ENCODE peak calls at places on chromosome 12, in seven cellular contexts. One of them, this sample, is unnamed.

GRCh38 chr12:112183141-112183581 is 57.8 kb downstream of the TRAFD1 start:
- DNase-seq in IMR-90: peak; percentile 83
- DNase-seq in body of pancreas: no peak
- DNase-seq in uterus: no peak
- DNase-seq in right lobe of liver: no peak
- DNase-seq in suprapubic skin: no peak
- DNase-seq in ovary: no peak
- DNase-seq in this sample: no peak

GRCh38 chr12:132078190-132078589 is 65.9 kb downstream of the DDX51 start:
- DNase-seq in body of pancreas: no peak
- DNase-seq in IMR-90: peak; percentile 91
- DNase-seq in ovary: peak; percentile 44
- DNase-seq in right lobe of liver: no peak
- DNase-seq in suprapubic skin: no peak
- DNase-seq in uterus: peak; percentile 48
- DNase-seq in this sample: peak; percentile 79

GRCh38 chr12:93526786-93527428 is 45.6 kb upstream of the SOCS2 start:
- DNase-seq in right lobe of liver: no peak
- DNase-seq in uterus: no peak
- DNase-seq in IMR-90: peak; percentile 96
- DNase-seq in suprapubic skin: no peak
- DNase-seq in ovary: no peak
- DNase-seq in body of pancreas: no peak
- DNase-seq in this sample: no peak

GRCh38 chr12:10361084-10361483 is 28.8 kb downstream of the KLRK1 start:
- DNase-seq in IMR-90: no peak
- DNase-seq in ovary: no peak
- DNase-seq in uterus: no peak
- DNase-seq in body of pancreas: no peak
- DNase-seq in right lobe of liver: no peak
- DNase-seq in suprapubic skin: no peak
- DNase-seq in this sample: peak; percentile 60

GRCh38 chr12:6899837-6900519 is 4.6 kb upstream of the LRRC23 start:
- DNase-seq in IMR-90: peak; percentile 38
- DNase-seq in ovary: no peak
- DNase-seq in uterus: peak; percentile 56
- DNase-seq in right lobe of liver: no peak
- DNase-seq in suprapubic skin: peak; percentile 77
- DNase-seq in body of pancreas: peak; percentile 86
- DNase-seq in this sample: peak; percentile 62

GRCh38 chr12:104682790-104683279 is 226.1 kb downstream of the CHST11 start:
- DNase-seq in ovary: no peak
- DNase-seq in IMR-90: no peak
- DNase-seq in body of pancreas: no peak
- DNase-seq in uterus: no peak
- DNase-seq in right lobe of liver: no peak
- DNase-seq in suprapubic skin: peak; percentile 55
- DNase-seq in this sample: no peak

GRCh38 chr12:99135376-99135775 is 490.3 kb downstream of the APAF1 start:
- DNase-seq in IMR-90: no peak
- DNase-seq in body of pancreas: no peak
- DNase-seq in right lobe of liver: no peak
- DNase-seq in suprapubic skin: no peak
- DNase-seq in uterus: no peak
- DNase-seq in ovary: no peak
- DNase-seq in this sample: no peak

GRCh38 chr12:49985981-49986380 is 13.2 kb downstream of the AQP6 start:
- DNase-seq in right lobe of liver: no peak
- DNase-seq in suprapubic skin: no peak
- DNase-seq in ovary: no peak
- DNase-seq in IMR-90: peak; percentile 35
- DNase-seq in uterus: no peak
- DNase-seq in body of pancreas: no peak
- DNase-seq in this sample: no peak

GRCh38 chr12:65845751-65846537 is 21.7 kb downstream of the HMGA2 start:
- DNase-seq in ovary: no peak
- DNase-seq in IMR-90: peak; percentile 36
- DNase-seq in right lobe of liver: no peak
- DNase-seq in suprapubic skin: no peak
- DNase-seq in body of pancreas: no peak
- DNase-seq in uterus: no peak
- DNase-seq in this sample: no peak

GRCh38 chr12:113220593-113221180 is 577 bp upstream of the TPCN1 start:
- DNase-seq in suprapubic skin: no peak
- DNase-seq in right lobe of liver: no peak
- DNase-seq in uterus: no peak
- DNase-seq in ovary: no peak
- DNase-seq in IMR-90: no peak
- DNase-seq in body of pancreas: no peak
- DNase-seq in this sample: no peak

GRCh38 chr12:32126720-32127119 is 20.1 kb downstream of the BICD1 start:
- DNase-seq in ovary: no peak
- DNase-seq in right lobe of liver: no peak
- DNase-seq in suprapubic skin: no peak
- DNase-seq in body of pancreas: no peak
- DNase-seq in IMR-90: peak; percentile 92
- DNase-seq in uterus: no peak
- DNase-seq in this sample: no peak

GRCh38 chr12:356276-356988 is 32.7 kb downstream of the KDM5A start:
- DNase-seq in right lobe of liver: no peak
- DNase-seq in body of pancreas: no peak
- DNase-seq in ovary: no peak
- DNase-seq in IMR-90: peak; percentile 38
- DNase-seq in uterus: no peak
- DNase-seq in suprapubic skin: no peak
- DNase-seq in this sample: no peak

DNA sequence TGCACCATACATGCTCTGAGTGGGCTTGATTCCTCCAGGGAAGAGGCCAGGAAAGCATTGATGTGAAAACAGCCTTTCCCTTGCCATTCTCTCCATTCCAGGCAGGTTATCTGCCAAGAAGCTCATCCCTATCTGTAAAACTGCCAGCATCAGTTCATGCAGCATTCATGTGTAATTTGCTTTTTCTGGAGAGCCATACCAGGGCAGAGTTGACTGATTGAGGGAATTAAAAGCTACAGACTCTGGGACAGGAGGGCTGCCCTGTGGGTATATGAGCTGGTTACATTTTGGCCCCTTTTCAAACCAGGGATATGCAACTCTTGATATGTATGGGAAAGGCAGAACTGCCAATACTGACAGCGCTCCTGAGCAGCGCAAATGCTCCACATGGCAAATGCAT is 53.6 kb downstream of the SYT1 start:
- DNase-seq in body of pancreas: no peak
- DNase-seq in uterus: no peak
- DNase-seq in IMR-90: peak; percentile 4
- DNase-seq in ovary: no peak
- DNase-seq in suprapubic skin: no peak
- DNase-seq in right lobe of liver: no peak
- DNase-seq in this sample: no peak
- TF ChIP-seq POLR2A in body of pancreas: no peak
- TF ChIP-seq POLR2A in uterus: no peak
- TF ChIP-seq POLR2A in IMR-90: no peak
- TF ChIP-seq POLR2A in ovary: no peak
- TF ChIP-seq POLR2A in suprapubic skin: no peak
- TF ChIP-seq POLR2A in right lobe of liver: no peak
- TF ChIP-seq POLR2A in this sample: no peak

GRCh38 chr12:109115404-109115757 is 1.0 kb upstream of the ACACB start:
- DNase-seq in IMR-90: no peak
- DNase-seq in body of pancreas: no peak
- DNase-seq in suprapubic skin: no peak
- DNase-seq in uterus: no peak
- DNase-seq in ovary: no peak
- DNase-seq in right lobe of liver: no peak
- DNase-seq in this sample: no peak

GRCh38 chr12:109116611-109116949 is 193 bp downstream of the ACACB start:
- DNase-seq in suprapubic skin: peak; percentile 54
- DNase-seq in right lobe of liver: no peak
- DNase-seq in ovary: no peak
- DNase-seq in IMR-90: no peak
- DNase-seq in uterus: no peak
- DNase-seq in body of pancreas: no peak
- DNase-seq in this sample: no peak

GRCh38 chr12:109114644-109115043 is 1.7 kb upstream of the ACACB start:
- DNase-seq in body of pancreas: no peak
- DNase-seq in suprapubic skin: no peak
- DNase-seq in right lobe of liver: no peak
- DNase-seq in uterus: no peak
- DNase-seq in ovary: no peak
- DNase-seq in IMR-90: no peak
- DNase-seq in this sample: no peak

GRCh38 chr12:109113661-109114321 is 2.6 kb upstream of the ACACB start:
- DNase-seq in IMR-90: no peak
- DNase-seq in uterus: no peak
- DNase-seq in right lobe of liver: no peak
- DNase-seq in body of pancreas: no peak
- DNase-seq in suprapubic skin: no peak
- DNase-seq in ovary: no peak
- DNase-seq in this sample: no peak

GRCh38 chr12:109115758-109116610 is at the start of gene ACACB:
- DNase-seq in uterus: peak; percentile 67
- DNase-seq in suprapubic skin: peak; percentile 80
- DNase-seq in body of pancreas: peak; percentile 94
- DNase-seq in ovary: peak; percentile 43
- DNase-seq in right lobe of liver: peak; percentile 86
- DNase-seq in IMR-90: no peak
- DNase-seq in this sample: peak; percentile 75
- TF ChIP-seq POLR2A in uterus: no peak
- TF ChIP-seq POLR2A in suprapubic skin: no peak
- TF ChIP-seq POLR2A in body of pancreas: peak; percentile 88
- TF ChIP-seq POLR2A in ovary: no peak
- TF ChIP-seq POLR2A in right lobe of liver: peak; percentile 75
- TF ChIP-seq POLR2A in IMR-90: no peak
- TF ChIP-seq POLR2A in this sample: no peak

DNA sequence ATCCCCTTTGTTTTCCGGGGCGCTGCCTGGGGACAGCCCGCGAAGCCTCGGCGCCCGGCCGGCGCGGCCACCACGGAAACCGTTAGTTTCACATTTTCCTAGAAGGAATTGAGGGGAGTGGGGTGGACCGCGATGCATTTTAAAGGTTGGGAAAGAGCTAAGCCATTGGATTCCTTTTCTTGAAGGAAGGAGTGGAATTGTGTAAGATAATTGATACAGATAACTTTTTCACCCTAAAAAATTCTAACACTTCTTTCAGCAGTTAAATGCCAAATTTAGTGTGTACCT is 137.1 kb downstream of the MON2 start:
- DNase-seq in uterus: no peak
- DNase-seq in IMR-90: no peak
- DNase-seq in ovary: no peak
- DNase-seq in right lobe of liver: no peak
- DNase-seq in body of pancreas: no peak
- DNase-seq in suprapubic skin: no peak
- DNase-seq in this sample: no peak
- TF ChIP-seq POLR2A in uterus: no peak
- TF ChIP-seq POLR2A in IMR-90: no peak
- TF ChIP-seq POLR2A in ovary: no peak
- TF ChIP-seq POLR2A in right lobe of liver: no peak
- TF ChIP-seq POLR2A in body of pancreas: no peak
- TF ChIP-seq POLR2A in suprapubic skin: no peak
- TF ChIP-seq POLR2A in this sample: no peak

GRCh38 chr12:124426594-124427550 is 132.0 kb downstream of the RFLNA start:
- DNase-seq in suprapubic skin: no peak
- DNase-seq in uterus: peak; percentile 61
- DNase-seq in IMR-90: no peak
- DNase-seq in right lobe of liver: no peak
- DNase-seq in ovary: no peak
- DNase-seq in body of pancreas: no peak
- DNase-seq in this sample: no peak
- TF ChIP-seq POLR2A in suprapubic skin: no peak
- TF ChIP-seq POLR2A in uterus: no peak
- TF ChIP-seq POLR2A in IMR-90: no peak
- TF ChIP-seq POLR2A in right lobe of liver: no peak
- TF ChIP-seq POLR2A in ovary: no peak
- TF ChIP-seq POLR2A in body of pancreas: no peak
- TF ChIP-seq POLR2A in this sample: no peak

GRCh38 chr12:27013606-27014084 is 539 bp downstream of the TM7SF3 start:
- DNase-seq in ovary: no peak
- DNase-seq in IMR-90: peak; percentile 47
- DNase-seq in body of pancreas: peak; percentile 30
- DNase-seq in uterus: no peak
- DNase-seq in suprapubic skin: peak; percentile 76
- DNase-seq in right lobe of liver: no peak
- DNase-seq in this sample: peak; percentile 38

GRCh38 chr12:27015730-27016076 is 1.5 kb upstream of the TM7SF3 start:
- DNase-seq in suprapubic skin: no peak
- DNase-seq in uterus: no peak
- DNase-seq in ovary: no peak
- DNase-seq in IMR-90: peak; percentile 56
- DNase-seq in body of pancreas: no peak
- DNase-seq in right lobe of liver: no peak
- DNase-seq in this sample: no peak

GRCh38 chr12:27014859-27015729 is 910 bp upstream of the TM7SF3 start:
- DNase-seq in IMR-90: no peak
- DNase-seq in suprapubic skin: no peak
- DNase-seq in ovary: no peak
- DNase-seq in uterus: no peak
- DNase-seq in body of pancreas: no peak
- DNase-seq in right lobe of liver: no peak
- DNase-seq in this sample: no peak

GRCh38 chr12:27012982-27013255 is 1.3 kb downstream of the TM7SF3 start:
- DNase-seq in IMR-90: no peak
- DNase-seq in ovary: no peak
- DNase-seq in suprapubic skin: no peak
- DNase-seq in uterus: no peak
- DNase-seq in right lobe of liver: no peak
- DNase-seq in body of pancreas: no peak
- DNase-seq in this sample: no peak

GRCh38 chr12:27014085-27014858 is at the start of gene TM7SF3:
- DNase-seq in right lobe of liver: peak; percentile 98
- DNase-seq in suprapubic skin: peak; percentile 95
- DNase-seq in body of pancreas: peak; percentile 95
- DNase-seq in IMR-90: peak; percentile 83
- DNase-seq in uterus: peak; percentile 91
- DNase-seq in ovary: peak; percentile 95
- DNase-seq in this sample: peak; percentile 98
- TF ChIP-seq POLR2A in right lobe of liver: peak; percentile 83
- TF ChIP-seq POLR2A in suprapubic skin: no peak
- TF ChIP-seq POLR2A in body of pancreas: peak; percentile 80
- TF ChIP-seq POLR2A in IMR-90: no peak
- TF ChIP-seq POLR2A in uterus: peak; percentile 43
- TF ChIP-seq POLR2A in ovary: peak; percentile 44
- TF ChIP-seq POLR2A in this sample: no peak

DNA sequence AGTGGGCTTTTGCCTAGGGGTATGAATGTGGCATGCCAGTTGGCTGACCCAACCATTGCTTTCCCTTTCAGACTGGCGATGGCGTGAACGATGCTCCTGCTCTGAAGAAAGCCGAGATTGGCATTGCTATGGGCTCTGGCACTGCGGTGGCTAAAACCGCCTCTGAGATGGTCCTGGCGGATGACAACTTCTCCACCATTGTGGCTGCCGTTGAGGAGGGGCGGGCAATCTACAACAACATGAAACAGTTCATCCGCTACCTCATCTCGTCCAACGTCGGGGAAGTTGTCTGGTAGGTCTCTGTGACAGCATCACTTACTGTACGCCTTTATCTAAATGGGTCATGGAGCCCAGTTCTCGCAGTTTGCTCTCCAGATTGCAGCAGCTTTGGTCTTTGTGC is 61.1 kb downstream of the ATP2A2 start:
- DNase-seq in right lobe of liver: no peak
- DNase-seq in uterus: no peak
- DNase-seq in IMR-90: no peak
- DNase-seq in suprapubic skin: no peak
- DNase-seq in body of pancreas: no peak
- DNase-seq in ovary: no peak
- DNase-seq in this sample: no peak
- TF ChIP-seq POLR2A in right lobe of liver: no peak
- TF ChIP-seq POLR2A in uterus: no peak
- TF ChIP-seq POLR2A in IMR-90: no peak
- TF ChIP-seq POLR2A in suprapubic skin: no peak
- TF ChIP-seq POLR2A in body of pancreas: no peak
- TF ChIP-seq POLR2A in ovary: no peak
- TF ChIP-seq POLR2A in this sample: no peak

This sample was measured in lower leg skin.